ENCODE peak calls at places on chromosomes 1 and 21, in six cellular contexts. One of them, this sample, is unnamed.

GRCh38 chr1:29161977-29162376 is 19.7 kb downstream of the SRSF4 start:
- DNase-seq in heart left ventricle: no peak
- DNase-seq in B cell: no peak
- DNase-seq in Peyer's patch: no peak
- DNase-seq in lower lobe of right lung: no peak
- DNase-seq in body of pancreas: no peak
- DNase-seq in this sample: no peak

GRCh38 chr1:32172621-32173245 is 6.7 kb upstream of the TXLNA start:
- DNase-seq in heart left ventricle: no peak
- DNase-seq in B cell: no peak
- DNase-seq in Peyer's patch: no peak
- DNase-seq in lower lobe of right lung: no peak
- DNase-seq in body of pancreas: no peak
- DNase-seq in this sample: no peak

GRCh38 chr1:95953005-95953404 is 719.0 kb downstream of the RWDD3 start:
- DNase-seq in heart left ventricle: no peak
- DNase-seq in B cell: no peak
- DNase-seq in Peyer's patch: no peak
- DNase-seq in lower lobe of right lung: no peak
- DNase-seq in body of pancreas: peak; percentile 25
- DNase-seq in this sample: no peak

GRCh38 chr1:30126839-30127238 is 596.5 kb downstream of the MATN1 start:
- DNase-seq in heart left ventricle: no peak
- DNase-seq in B cell: no peak
- DNase-seq in Peyer's patch: no peak
- DNase-seq in lower lobe of right lung: no peak
- DNase-seq in body of pancreas: no peak
- DNase-seq in this sample: no peak

GRCh38 chr21:26966360-26966977 is 419 bp downstream of the ADAMTS5 start:
- DNase-seq in heart left ventricle: no peak
- DNase-seq in B cell: no peak
- DNase-seq in Peyer's patch: no peak
- DNase-seq in lower lobe of right lung: peak; percentile 40
- DNase-seq in body of pancreas: peak; percentile 13
- DNase-seq in this sample: no peak

GRCh38 chr1:165129568-165130164 is 226.8 kb downstream of the LMX1A start:
- DNase-seq in heart left ventricle: peak; percentile 58
- DNase-seq in B cell: no peak
- DNase-seq in Peyer's patch: no peak
- DNase-seq in lower lobe of right lung: peak; percentile 57
- DNase-seq in body of pancreas: peak; percentile 83
- DNase-seq in this sample: no peak

GRCh38 chr1:50967416-50968020 is 2.5 kb upstream of the CDKN2C start:
- DNase-seq in heart left ventricle: no peak
- DNase-seq in B cell: no peak
- DNase-seq in Peyer's patch: no peak
- DNase-seq in lower lobe of right lung: no peak
- DNase-seq in body of pancreas: peak; percentile 19
- DNase-seq in this sample: no peak

GRCh38 chr1:210291786-210292275 is 36.9 kb upstream of the HHAT start:
- DNase-seq in heart left ventricle: no peak
- DNase-seq in B cell: no peak
- DNase-seq in Peyer's patch: no peak
- DNase-seq in lower lobe of right lung: no peak
- DNase-seq in body of pancreas: peak; percentile 15
- DNase-seq in this sample: no peak

GRCh38 chr21:44349416-44349846 is 4.0 kb upstream of the TRPM2 start:
- DNase-seq in heart left ventricle: peak; percentile 55
- DNase-seq in B cell: no peak
- DNase-seq in Peyer's patch: no peak
- DNase-seq in lower lobe of right lung: no peak
- DNase-seq in body of pancreas: no peak
- DNase-seq in this sample: no peak

GRCh38 chr1:111704776-111705175 is 34.4 kb downstream of the INKA2 start:
- DNase-seq in heart left ventricle: no peak
- DNase-seq in B cell: no peak
- DNase-seq in Peyer's patch: no peak
- DNase-seq in lower lobe of right lung: no peak
- DNase-seq in body of pancreas: no peak
- DNase-seq in this sample: no peak

GRCh38 chr21:33987461-33987860 is 71.9 kb upstream of the ATP5PO start:
- DNase-seq in heart left ventricle: no peak
- DNase-seq in B cell: no peak
- DNase-seq in Peyer's patch: no peak
- DNase-seq in lower lobe of right lung: no peak
- DNase-seq in body of pancreas: no peak
- DNase-seq in this sample: no peak

GRCh38 chr1:193766329-193766728 is 579.9 kb upstream of the B3GALT2 start:
- DNase-seq in heart left ventricle: no peak
- DNase-seq in B cell: no peak
- DNase-seq in Peyer's patch: no peak
- DNase-seq in lower lobe of right lung: no peak
- DNase-seq in body of pancreas: no peak
- DNase-seq in this sample: no peak

GRCh38 chr1:63779338-63779819 is 5.6 kb downstream of the ROR1 start:
- DNase-seq in heart left ventricle: no peak
- DNase-seq in B cell: no peak
- DNase-seq in Peyer's patch: no peak
- DNase-seq in lower lobe of right lung: no peak
- DNase-seq in body of pancreas: no peak
- DNase-seq in this sample: no peak

GRCh38 chr1:196070940-196071339 is 537.3 kb downstream of the KCNT2 start:
- DNase-seq in heart left ventricle: no peak
- DNase-seq in B cell: no peak
- DNase-seq in Peyer's patch: no peak
- DNase-seq in lower lobe of right lung: no peak
- DNase-seq in body of pancreas: no peak
- DNase-seq in this sample: no peak

GRCh38 chr1:208238710-208239517 is 5.3 kb downstream of the PLXNA2 start:
- DNase-seq in heart left ventricle: no peak
- DNase-seq in B cell: peak; percentile 22
- DNase-seq in Peyer's patch: no peak
- DNase-seq in lower lobe of right lung: no peak
- DNase-seq in body of pancreas: peak; percentile 42
- DNase-seq in this sample: no peak

GRCh38 chr1:186183970-186184628 is 191.0 kb downstream of the TPR start:
- DNase-seq in heart left ventricle: no peak
- DNase-seq in B cell: no peak
- DNase-seq in Peyer's patch: no peak
- DNase-seq in lower lobe of right lung: no peak
- DNase-seq in body of pancreas: no peak
- DNase-seq in this sample: no peak

GRCh38 chr1:44553127-44553758 is 121.0 kb downstream of the TMEM53 start:
- DNase-seq in heart left ventricle: no peak
- DNase-seq in B cell: no peak
- DNase-seq in Peyer's patch: no peak
- DNase-seq in lower lobe of right lung: no peak
- DNase-seq in body of pancreas: no peak
- DNase-seq in this sample: no peak

GRCh38 chr1:20411196-20411980 is 74.6 kb downstream of the CAMK2N1 start:
- DNase-seq in heart left ventricle: no peak
- DNase-seq in B cell: no peak
- DNase-seq in Peyer's patch: no peak
- DNase-seq in lower lobe of right lung: no peak
- DNase-seq in body of pancreas: no peak
- DNase-seq in this sample: no peak

GRCh38 chr21:31446206-31446900 is 102.3 kb upstream of the TIAM1 start:
- DNase-seq in heart left ventricle: no peak
- DNase-seq in B cell: no peak
- DNase-seq in Peyer's patch: peak; percentile 32
- DNase-seq in lower lobe of right lung: no peak
- DNase-seq in body of pancreas: no peak
- DNase-seq in this sample: no peak

GRCh38 chr1:53274541-53275185 is 36.3 kb upstream of the MAGOH start:
- DNase-seq in heart left ventricle: no peak
- DNase-seq in B cell: no peak
- DNase-seq in Peyer's patch: no peak
- DNase-seq in lower lobe of right lung: no peak
- DNase-seq in body of pancreas: no peak
- DNase-seq in this sample: no peak

GRCh38 chr1:205513774-205514173 is 9.3 kb downstream of the CDK18 start:
- DNase-seq in heart left ventricle: no peak
- DNase-seq in B cell: no peak
- DNase-seq in Peyer's patch: no peak
- DNase-seq in lower lobe of right lung: no peak
- DNase-seq in body of pancreas: no peak
- DNase-seq in this sample: no peak

GRCh38 chr21:44911384-44912157 is 9.1 kb downstream of the ITGB2 start:
- DNase-seq in heart left ventricle: peak; percentile 89
- DNase-seq in B cell: peak; percentile 58
- DNase-seq in Peyer's patch: no peak
- DNase-seq in lower lobe of right lung: peak; percentile 87
- DNase-seq in body of pancreas: peak; percentile 90
- DNase-seq in this sample: peak; percentile 73

GRCh38 chr1:108051625-108052382 is 86.8 kb upstream of the VAV3 start:
- DNase-seq in heart left ventricle: no peak
- DNase-seq in B cell: no peak
- DNase-seq in Peyer's patch: no peak
- DNase-seq in lower lobe of right lung: no peak
- DNase-seq in body of pancreas: no peak
- DNase-seq in this sample: no peak

GRCh38 chr21:36089946-36090345 is 20.1 kb downstream of the CBR1 start:
- DNase-seq in heart left ventricle: no peak
- DNase-seq in B cell: no peak
- DNase-seq in Peyer's patch: no peak
- DNase-seq in lower lobe of right lung: no peak
- DNase-seq in body of pancreas: no peak
- DNase-seq in this sample: no peak

GRCh38 chr1:33220701-33221384 is 35.4 kb upstream of the ZNF362 start:
- DNase-seq in heart left ventricle: no peak
- DNase-seq in B cell: no peak
- DNase-seq in Peyer's patch: no peak
- DNase-seq in lower lobe of right lung: peak; percentile 47
- DNase-seq in body of pancreas: no peak
- DNase-seq in this sample: no peak

GRCh38 chr1:100624886-100625430 is 87.0 kb downstream of the GPR88 start:
- DNase-seq in heart left ventricle: no peak
- DNase-seq in B cell: no peak
- DNase-seq in Peyer's patch: no peak
- DNase-seq in lower lobe of right lung: no peak
- DNase-seq in body of pancreas: no peak
- DNase-seq in this sample: no peak

GRCh38 chr21:37380349-37381323 is 14.1 kb downstream of the DYRK1A start:
- DNase-seq in heart left ventricle: no peak
- DNase-seq in B cell: no peak
- DNase-seq in Peyer's patch: no peak
- DNase-seq in lower lobe of right lung: no peak
- DNase-seq in body of pancreas: peak; percentile 73
- DNase-seq in this sample: no peak

GRCh38 chr1:234584431-234584805 is 25.6 kb downstream of the IRF2BP2 start:
- DNase-seq in heart left ventricle: no peak
- DNase-seq in B cell: no peak
- DNase-seq in Peyer's patch: no peak
- DNase-seq in lower lobe of right lung: no peak
- DNase-seq in body of pancreas: no peak
- DNase-seq in this sample: no peak
- TF ChIP-seq CTCF in heart left ventricle: no peak
- TF ChIP-seq CTCF in B cell: no peak
- TF ChIP-seq CTCF in Peyer's patch: no peak
- TF ChIP-seq CTCF in lower lobe of right lung: no peak
- TF ChIP-seq CTCF in body of pancreas: no peak
- TF ChIP-seq CTCF in this sample: no peak

GRCh38 chr1:26327956-26328362 is 10.2 kb downstream of the CD52 start:
- DNase-seq in heart left ventricle: no peak
- DNase-seq in B cell: no peak
- DNase-seq in Peyer's patch: no peak
- DNase-seq in lower lobe of right lung: no peak
- DNase-seq in body of pancreas: no peak
- DNase-seq in this sample: no peak
- TF ChIP-seq CTCF in heart left ventricle: no peak
- TF ChIP-seq CTCF in B cell: no peak
- TF ChIP-seq CTCF in Peyer's patch: no peak
- TF ChIP-seq CTCF in lower lobe of right lung: no peak
- TF ChIP-seq CTCF in body of pancreas: no peak
- TF ChIP-seq CTCF in this sample: no peak

DNA sequence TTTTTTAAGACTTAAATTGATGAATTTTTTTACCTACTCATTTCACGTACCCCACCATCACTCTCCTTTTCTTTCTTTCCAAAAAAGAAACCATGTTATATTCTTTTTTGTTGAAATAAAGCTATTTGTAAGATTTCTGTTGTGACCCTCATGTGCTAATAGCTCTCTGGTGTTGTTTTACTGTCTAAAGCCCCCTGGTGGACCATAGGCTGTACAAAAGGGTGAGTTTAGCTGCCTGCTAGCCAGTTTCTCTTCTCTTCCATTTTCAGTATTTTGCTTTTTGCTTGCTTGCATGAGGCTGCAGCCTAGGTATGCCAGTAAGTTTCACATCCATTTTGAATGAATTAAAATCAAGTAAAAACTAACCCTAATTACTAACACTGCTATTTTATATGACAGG is 15.6 kb upstream of the VAMP3 start:
- DNase-seq in heart left ventricle: no peak
- DNase-seq in B cell: no peak
- DNase-seq in Peyer's patch: no peak
- DNase-seq in lower lobe of right lung: no peak
- DNase-seq in body of pancreas: no peak
- DNase-seq in this sample: no peak
- TF ChIP-seq CTCF in heart left ventricle: no peak
- TF ChIP-seq CTCF in B cell: no peak
- TF ChIP-seq CTCF in Peyer's patch: no peak
- TF ChIP-seq CTCF in lower lobe of right lung: no peak
- TF ChIP-seq CTCF in body of pancreas: no peak
- TF ChIP-seq CTCF in this sample: no peak

GRCh38 chr1:179081696-179082307 is at the start of gene TOR3A:
- DNase-seq in heart left ventricle: peak; percentile 95
- DNase-seq in B cell: peak; percentile 93
- DNase-seq in Peyer's patch: peak; percentile 95
- DNase-seq in lower lobe of right lung: peak; percentile 95
- DNase-seq in body of pancreas: peak; percentile 96
- DNase-seq in this sample: peak; percentile 73
- TF ChIP-seq CTCF in heart left ventricle: no peak
- TF ChIP-seq CTCF in B cell: no peak
- TF ChIP-seq CTCF in Peyer's patch: no peak
- TF ChIP-seq CTCF in lower lobe of right lung: no peak
- TF ChIP-seq CTCF in body of pancreas: no peak
- TF ChIP-seq CTCF in this sample: no peak

GRCh38 chr1:6445062-6445763 is 20.6 kb downstream of the ESPN start:
- DNase-seq in heart left ventricle: no peak
- DNase-seq in B cell: no peak
- DNase-seq in Peyer's patch: no peak
- DNase-seq in lower lobe of right lung: no peak
- DNase-seq in body of pancreas: peak; percentile 73
- DNase-seq in this sample: no peak
- TF ChIP-seq CTCF in heart left ventricle: peak; percentile 56
- TF ChIP-seq CTCF in B cell: peak; percentile 25
- TF ChIP-seq CTCF in Peyer's patch: peak; percentile 70
- TF ChIP-seq CTCF in lower lobe of right lung: peak; percentile 63
- TF ChIP-seq CTCF in body of pancreas: peak; percentile 50
- TF ChIP-seq CTCF in this sample: peak; percentile 17

GRCh38 chr1:201769966-201770365 is 59.0 kb upstream of the IPO9 start:
- DNase-seq in heart left ventricle: no peak
- DNase-seq in B cell: no peak
- DNase-seq in Peyer's patch: no peak
- DNase-seq in lower lobe of right lung: no peak
- DNase-seq in body of pancreas: no peak
- DNase-seq in this sample: no peak
- TF ChIP-seq CTCF in heart left ventricle: no peak
- TF ChIP-seq CTCF in B cell: no peak
- TF ChIP-seq CTCF in Peyer's patch: no peak
- TF ChIP-seq CTCF in lower lobe of right lung: no peak
- TF ChIP-seq CTCF in body of pancreas: no peak
- TF ChIP-seq CTCF in this sample: no peak

This sample was measured in CD14-positive monocyte.